ENCODE peak calls at places on chromosomes 1 and 21, in five cellular contexts. J is D341Med; G is RCC 7860; X is CD4-positive, alpha-beta T cell; E is AG10803. S is an unnamed sample.

GRCh38 chr21:14533555-14534400 is 12.3 kb downstream of the SAMSN1 start:
- DNase-seq in J (no peak), G (peak; percentile 25), X (no peak), E (peak; percentile 1), S (no peak)

GRCh38 chr1:154867841-154868610 is 2.1 kb downstream of the KCNN3 start:
- DNase-seq in J (no peak), G (no peak), X (no peak), E (no peak), S (peak; percentile 62)

GRCh38 chr1:34907487-34908090 is 21.9 kb downstream of the DLGAP3 start:
- DNase-seq in J (no peak), G (no peak), X (no peak), E (no peak), S (no peak)

GRCh38 chr21:45954271-45954670 is 27.3 kb upstream of the COL6A1 start:
- DNase-seq in J (peak; percentile 75), G (no peak), X (no peak), E (peak; percentile 82), S (peak; percentile 87)

GRCh38 chr1:6096243-6097116 is 50.8 kb downstream of the KCNAB2 start:
- DNase-seq in J (no peak), G (no peak), X (no peak), E (no peak), S (no peak)

GRCh38 chr1:246213947-246214346 is 293.1 kb downstream of the SMYD3 start:
- DNase-seq in J (no peak), G (no peak), X (no peak), E (no peak), S (no peak)

GRCh38 chr1:110440877-110441276 is 10.1 kb upstream of the PROK1 start:
- DNase-seq in J (no peak), G (no peak), X (no peak), E (peak; percentile 71), S (no peak)

GRCh38 chr1:181344091-181344490 is 139.2 kb upstream of the CACNA1E start:
- DNase-seq in J (no peak), G (no peak), X (no peak), E (no peak), S (no peak)

GRCh38 chr1:4171480-4172450 is 271.7 kb upstream of the C1orf174 start:
- DNase-seq in J (peak; percentile 8), G (no peak), X (no peak), E (no peak), S (no peak)

GRCh38 chr1:58881471-58881994 is 97.7 kb upstream of the JUN start:
- DNase-seq in J (no peak), G (peak; percentile 97), X (no peak), E (peak; percentile 66), S (no peak)

GRCh38 chr1:40372658-40373322 is 737 bp upstream of the SMAP2 start:
- DNase-seq in J (no peak), G (no peak), X (no peak), E (no peak), S (no peak)

GRCh38 chr1:182430263-182431068 is 19.5 kb upstream of the RGSL1 start:
- DNase-seq in J (no peak), G (no peak), X (no peak), E (no peak), S (no peak)

GRCh38 chr1:10941891-10942541 is 70.4 kb upstream of the TARDBP start:
- DNase-seq in J (peak; percentile 89), G (peak; percentile 14), X (peak; percentile 64), E (peak; percentile 57), S (peak; percentile 62)

GRCh38 chr1:171984850-171985485 is 143.7 kb downstream of the DNM3 start:
- DNase-seq in J (peak; percentile 50), G (no peak), X (no peak), E (peak; percentile 51), S (no peak)

GRCh38 chr1:197862221-197862620 is 40.2 kb upstream of the C1orf53 start:
- DNase-seq in J (no peak), G (no peak), X (no peak), E (peak; percentile 23), S (no peak)

GRCh38 chr1:243354511-243355153 is 98.8 kb downstream of the SDCCAG8 start:
- DNase-seq in J (no peak), G (no peak), X (no peak), E (peak; percentile 22), S (no peak)

GRCh38 chr1:226123591-226124471 is 61.3 kb downstream of the H3-3A start:
- DNase-seq in J (no peak), G (peak; percentile 90), X (no peak), E (no peak), S (no peak)

GRCh38 chr1:179601093-179601492 is 9.5 kb downstream of the TDRD5 start:
- DNase-seq in J (no peak), G (no peak), X (no peak), E (no peak), S (no peak)

GRCh38 chr1:1156140-1157032 is 17.3 kb upstream of the TTLL10 start:
- DNase-seq in J (no peak), G (peak; percentile 9), X (no peak), E (no peak), S (no peak)

GRCh38 chr1:32893198-32894018 is 7.1 kb downstream of the HPCA start:
- DNase-seq in J (no peak), G (no peak), X (no peak), E (no peak), S (peak; percentile 94)

GRCh38 chr21:18545908-18546307 is 142.3 kb upstream of the TMPRSS15 start:
- DNase-seq in J (no peak), G (no peak), X (no peak), E (no peak), S (no peak)

GRCh38 chr21:35768187-35768586 is 292.1 kb downstream of the SETD4 start:
- DNase-seq in J (no peak), G (no peak), X (no peak), E (peak; percentile 81), S (no peak)

GRCh38 chr21:15063821-15064575 is 802 bp downstream of the NRIP1 start:
- DNase-seq in J (no peak), G (peak; percentile 26), X (no peak), E (peak; percentile 34), S (peak; percentile 30)

GRCh38 chr1:76267631-76268030 is 193.1 kb downstream of the ST6GALNAC3 start:
- DNase-seq in J (no peak), G (no peak), X (no peak), E (no peak), S (no peak)

GRCh38 chr1:186735463-186735862 is 55.2 kb upstream of the PTGS2 start:
- DNase-seq in J (no peak), G (no peak), X (no peak), E (no peak), S (no peak)

GRCh38 chr1:227268943-227269342 is 49.3 kb downstream of the CDC42BPA start:
- DNase-seq in J (no peak), G (no peak), X (no peak), E (peak; percentile 39), S (no peak)

S was measured in WERI-Rb-1.